ENCODE peak calls at places on chromosomes 12 and 14, in nine cellular contexts. G is NCI-H1092 treated with DMSO at 0.1 percent for 48 hours; S is kidney glomerular epithelial cell; B is colonic mucosa; R is posterior cingulate gyrus; Y is fibroblast of the aortic adventitia; C is stimulated activated CD8-positive, alpha-beta memory T cell treated with anti-CD3 and anti-CD28 coated beads, Interleukin-4, amount 100 ng/mL, for 1 hour; K is T-cell; I is C1 segment of cervical spinal cord. J is an unnamed sample.

GRCh38 chr12:86623267-86623666 is 367.1 kb upstream of the MGAT4C start:
- DNase-seq in Y (no peak), C (no peak), K (no peak), B (no peak), R (no peak), S (no peak), G (no peak), I (no peak), J (peak; percentile 30)

GRCh38 chr12:115306380-115306779 is 622.4 kb upstream of the TBX3 start:
- DNase-seq in Y (no peak), B (no peak), G (no peak), K (no peak), S (no peak), I (no peak), C (no peak), R (no peak), J (no peak)

GRCh38 chr14:39169541-39169900 is 612 bp downstream of the TRAPPC6B start:
- DNase-seq in B (peak; percentile 24), G (no peak), Y (peak; percentile 16), R (no peak), C (no peak), I (no peak), K (no peak), S (no peak), J (peak; percentile 19)

GRCh38 chr14:76201162-76201561 is 49.4 kb downstream of the GPATCH2L start:
- DNase-seq in K (no peak), G (no peak), R (no peak), C (no peak), S (no peak), B (no peak), Y (peak; percentile 47), I (no peak), J (peak; percentile 19)

GRCh38 chr12:46492471-46493351 is 120.1 kb upstream of the SLC38A2 start:
- DNase-seq in I (no peak), R (no peak), S (peak; percentile 71), K (no peak), B (no peak), C (no peak), Y (peak; percentile 79), G (no peak), J (peak; percentile 63)

GRCh38 chr14:95319312-95320075 is at the start of gene CLMN:
- DNase-seq in C (no peak), K (peak; percentile 10), B (peak; percentile 70), Y (peak; percentile 12), S (no peak), R (peak; percentile 42), I (no peak), G (peak; percentile 51), J (peak; percentile 48)

GRCh38 chr12:51717325-51717925 is 126.4 kb downstream of the SCN8A start:
- DNase-seq in G (no peak), Y (no peak), R (no peak), B (no peak), I (no peak), C (no peak), K (no peak), S (no peak), J (no peak)

GRCh38 chr12:76198839-76199238 is 114.4 kb upstream of the NAP1L1 start:
- DNase-seq in K (no peak), I (no peak), S (no peak), B (no peak), C (no peak), G (no peak), Y (no peak), R (no peak), J (no peak)

GRCh38 chr14:68673464-68673863 is 119.4 kb downstream of the ZFP36L1 start:
- DNase-seq in G (no peak), S (no peak), I (no peak), Y (no peak), K (no peak), C (no peak), R (no peak), B (no peak), J (no peak)

GRCh38 chr12:54605138-54605970 is 16.9 kb upstream of the PPP1R1A start:
- DNase-seq in I (no peak), G (no peak), K (no peak), Y (no peak), B (no peak), R (no peak), C (no peak), S (no peak), J (no peak)

GRCh38 chr14:77099425-77100167 is 1.5 kb downstream of the CIPC start:
- DNase-seq in I (no peak), G (peak; percentile 53), Y (peak; percentile 79), B (peak; percentile 50), R (no peak), C (no peak), S (no peak), K (no peak), J (no peak)

GRCh38 chr14:65034021-65034420 is 47.3 kb downstream of the FNTB start:
- DNase-seq in I (no peak), G (no peak), B (no peak), K (no peak), R (no peak), Y (no peak), C (no peak), S (no peak), J (no peak)

GRCh38 chr12:14167005-14167628 is 185.7 kb upstream of the GRIN2B start:
- DNase-seq in I (no peak), K (no peak), Y (peak; percentile 63), R (peak; percentile 72), C (peak; percentile 3), S (peak; percentile 16), B (peak; percentile 62), G (peak; percentile 45), J (peak; percentile 67)

GRCh38 chr12:63103489-63104131 is 47.4 kb downstream of the AVPR1A start:
- DNase-seq in I (no peak), S (no peak), G (peak; percentile 18), R (no peak), K (no peak), Y (peak; percentile 51), C (no peak), B (no peak), J (peak; percentile 48)

GRCh38 chr12:57240926-57241555 is 9.9 kb downstream of the STAC3 start:
- DNase-seq in K (no peak), Y (no peak), R (no peak), B (no peak), S (no peak), C (no peak), I (no peak), G (peak; percentile 20), J (peak; percentile 48)

GRCh38 chr12:57762463-57762862 is 4.4 kb downstream of the CYP27B1 start:
- DNase-seq in S (no peak), Y (no peak), B (no peak), K (no peak), G (no peak), R (no peak), I (no peak), C (no peak), J (no peak)

GRCh38 chr14:84523746-84524145 is 1006.2 kb upstream of the FLRT2 start:
- DNase-seq in I (no peak), S (no peak), C (no peak), G (no peak), Y (no peak), K (no peak), B (no peak), R (no peak), J (no peak)

J was measured in ACHN.